ENCODE peak calls at places on chromosomes 4 and X, in six cellular contexts. M is K562, Y is SK-N-SH, V is HCT116, E is H1, Q is HepG2. H is an unnamed sample.

GRCh38 chr4:78645853-78646757 is 94.5 kb downstream of the ANXA3 start:
- DNase-seq in M (peak), Y (no peak), V (no peak), E (no peak), Q (peak), H (no peak)

GRCh38 chr4:163901305-163901704 is 406.8 kb downstream of the TMA16 start:
- DNase-seq in M (no peak), Y (no peak), V (no peak), E (no peak), Q (no peak), H (no peak)

GRCh38 chrX:12610079-12610478 is 181.1 kb upstream of the PRPS2 start:
- DNase-seq in M (no peak), Y (no peak), V (no peak), E (no peak), Q (no peak), H (no peak)

GRCh38 chr4:8652181-8653078 is 59.9 kb downstream of the CPZ start:
- DNase-seq in M (no peak), Y (no peak), V (no peak), E (no peak), Q (no peak), H (no peak)

GRCh38 chr4:89482926-89483595 is 175.5 kb upstream of the GPRIN3 start:
- DNase-seq in M (no peak), Y (no peak), V (no peak), E (no peak), Q (no peak), H (no peak)

GRCh38 chr4:164383187-164384181 is 370.4 kb upstream of the SMIM31 start:
- DNase-seq in M (no peak), Y (peak), V (no peak), E (peak), Q (no peak), H (peak)

GRCh38 chr4:73127839-73128448 is 58.4 kb upstream of the COX18 start:
- DNase-seq in M (no peak), Y (peak), V (no peak), E (no peak), Q (peak), H (no peak)

GRCh38 chr4:26183017-26183416 is 137.8 kb upstream of the RBPJ start:
- DNase-seq in M (no peak), Y (no peak), V (no peak), E (no peak), Q (no peak), H (no peak)

GRCh38 chr4:96736352-96736889 is 896.5 kb downstream of the PDHA2 start:
- DNase-seq in M (no peak), Y (no peak), V (peak), E (no peak), Q (no peak), H (peak)

GRCh38 chr4:3640587-3640962 is 108.4 kb upstream of the LRPAP1 start:
- DNase-seq in M (peak), Y (no peak), V (no peak), E (no peak), Q (no peak), H (no peak)

GRCh38 chr4:151184523-151185458 is 85.4 kb downstream of the RPS3A start:
- DNase-seq in M (no peak), Y (no peak), V (peak), E (no peak), Q (peak), H (no peak)

GRCh38 chrX:40996886-40997530 is 88.2 kb upstream of the USP9X start:
- DNase-seq in M (peak), Y (peak), V (peak), E (no peak), Q (peak), H (peak)

GRCh38 chrX:72340046-72340445 is 34.3 kb upstream of the CITED1 start:
- DNase-seq in M (no peak), Y (no peak), V (no peak), E (no peak), Q (no peak), H (no peak)

GRCh38 chrX:39895228-39896110 is 202.3 kb downstream of the BCOR start:
- DNase-seq in M (no peak), Y (no peak), V (no peak), E (no peak), Q (no peak), H (no peak)

GRCh38 chr4:70994069-70994366 is 569 bp downstream of the DCK start:
- DNase-seq in M (peak), Y (no peak), V (no peak), E (no peak), Q (peak), H (no peak)

GRCh38 chr4:14167876-14168510 is 540.5 kb upstream of the BOD1L1 start:
- DNase-seq in M (no peak), Y (no peak), V (no peak), E (no peak), Q (no peak), H (no peak)

GRCh38 chr4:57405359-57405758 is 295.2 kb upstream of the IGFBP7 start:
- DNase-seq in M (no peak), Y (peak), V (no peak), E (no peak), Q (no peak), H (no peak)

GRCh38 chrX:29728639-29729038 is 486.7 kb upstream of the MAGEB2 start:
- DNase-seq in M (no peak), Y (no peak), V (no peak), E (no peak), Q (no peak), H (no peak)

GRCh38 chrX:153708415-153708814 is 15.8 kb downstream of the BCAP31 start:
- DNase-seq in M (peak), Y (peak), V (no peak), E (peak), Q (peak), H (no peak)

GRCh38 chrX:155094468-155095061 is 23.3 kb downstream of the BRCC3 start:
- DNase-seq in M (peak), Y (peak), V (no peak), E (no peak), Q (peak), H (no peak)

GRCh38 chr4:4860803-4861591 is 1.5 kb downstream of the MSX1 start:
- DNase-seq in M (no peak), Y (peak), V (no peak), E (peak), Q (peak), H (no peak)

GRCh38 chrX:24301060-24301459 is 12.8 kb downstream of the SUPT20HL2 start:
- DNase-seq in M (no peak), Y (no peak), V (no peak), E (no peak), Q (no peak), H (no peak)

DNA sequence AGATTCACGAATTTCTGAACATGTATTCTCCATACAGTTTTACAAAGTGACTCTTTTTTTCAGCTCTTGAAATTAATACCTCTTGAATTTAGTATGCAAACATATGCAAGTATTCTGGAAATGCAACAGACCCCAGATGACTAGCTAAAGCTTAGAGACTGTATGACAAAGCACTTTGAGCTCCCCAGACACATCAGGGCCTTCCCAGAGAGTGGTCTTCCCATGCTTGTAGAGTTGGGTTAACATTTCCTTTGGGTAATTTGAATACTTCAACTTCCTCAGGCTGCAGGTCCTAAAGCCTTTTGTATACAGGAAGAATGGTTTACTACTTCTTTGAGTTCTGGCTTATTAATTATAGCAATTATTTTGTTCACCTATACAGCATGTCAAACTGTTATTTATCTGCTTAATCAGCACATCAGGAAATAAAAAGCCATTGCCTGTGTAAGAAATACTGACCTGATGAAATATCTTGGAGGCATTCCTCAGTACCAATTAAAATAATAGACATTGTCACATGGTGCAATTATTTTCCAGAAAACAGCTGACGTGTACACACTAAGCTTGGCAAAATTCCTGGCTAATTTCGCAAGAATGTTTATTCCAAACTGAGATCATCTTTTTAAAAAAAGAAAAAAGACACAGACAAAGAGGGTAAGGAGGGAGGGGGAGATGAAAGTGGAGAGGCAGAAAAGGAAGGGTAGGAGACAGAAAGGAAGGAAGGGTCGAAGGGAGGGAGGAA is 62.1 kb upstream of the NFKB1 start:
- DNase-seq in M (no peak), Y (no peak), V (no peak), E (no peak), Q (peak), H (no peak)
- TF ChIP-seq YY1 in M (no peak), Y (no peak), V (no peak), E (no peak), Q (no peak), H (no peak)

GRCh38 chr4:128809477-128810330 is at the start of gene JADE1:
- DNase-seq in M (peak), Y (peak), V (peak), E (peak), Q (peak), H (peak)
- H3K9ac ChIP-seq in M (peak), Y (peak), V (peak), E (peak), Q (peak), H (peak)

GRCh38 chr4:5962416-5962815 is 55.8 kb downstream of the C4orf50 start:
- DNase-seq in M (no peak), Y (no peak), V (no peak), E (no peak), Q (no peak), H (no peak)
- TF ChIP-seq YY1 in M (no peak), Y (no peak), V (no peak), E (no peak), Q (no peak), H (no peak)

GRCh38 chr4:94342713-94343112 is at the start of gene HPGDS:
- DNase-seq in M (no peak), Y (no peak), V (no peak), E (no peak), Q (no peak), H (no peak)
- H3K9ac ChIP-seq in M (no peak), Y (no peak), V (no peak), E (no peak), Q (no peak), H (no peak)

DNA sequence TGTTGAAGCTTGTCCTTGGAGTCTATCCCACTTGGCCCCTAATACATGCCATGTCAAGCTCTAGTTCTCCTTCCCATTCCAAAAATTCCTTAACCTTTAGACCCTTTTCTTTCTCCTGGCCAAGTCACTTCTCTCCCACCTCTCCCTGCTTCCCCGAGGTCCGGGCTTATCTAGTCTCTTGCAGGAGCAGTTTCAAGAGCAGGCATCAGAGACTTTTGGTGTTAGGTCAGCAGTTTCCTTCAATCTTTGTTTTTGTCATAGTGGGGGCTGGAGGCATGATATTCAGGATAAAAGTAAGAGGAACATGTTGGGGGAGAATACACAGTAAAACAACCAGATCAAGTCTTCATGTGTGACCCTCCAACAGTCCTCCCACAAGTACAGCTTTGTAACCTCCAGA is 11.5 kb upstream of the IDS start:
- DNase-seq in M (no peak), Y (no peak), V (no peak), E (no peak), Q (no peak), H (no peak)
- TF ChIP-seq YY1 in M (no peak), Y (no peak), V (no peak), E (no peak), Q (no peak), H (no peak)

H was measured in NT2/D1.